ENCODE peak calls at places on chromosomes 1 and 21, in four cellular contexts. J is H1, P is K562, Q is HepG2. H is an unnamed sample.

GRCh38 chr21:39630191-39630591 is 17.5 kb downstream of the B3GALT5 start:
- DNase-seq in Q (no peak), P (no peak), J (no peak), H (peak; percentile 68)

GRCh38 chr1:172627702-172628101 is 31.2 kb upstream of the FASLG start:
- DNase-seq in Q (no peak), P (no peak), J (no peak), H (no peak)

GRCh38 chr21:15034126-15034848 is 30.5 kb downstream of the NRIP1 start:
- DNase-seq in P (no peak), Q (no peak), J (no peak), H (no peak)

GRCh38 chr21:46660505-46660904 is 25.0 kb downstream of the PRMT2 start:
- DNase-seq in Q (no peak), J (no peak), P (no peak), H (no peak)

GRCh38 chr1:204292733-204293132 is 67.0 kb downstream of the PLEKHA6 start:
- DNase-seq in P (no peak), Q (no peak), J (no peak), H (no peak)

GRCh38 chr1:151342021-151342420 is 5.0 kb downstream of the RFX5 start:
- DNase-seq in P (no peak), Q (no peak), J (no peak), H (no peak)

GRCh38 chr1:22975694-22976093 is 3.0 kb upstream of the LACTBL1 start:
- DNase-seq in P (no peak), Q (no peak), J (no peak), H (no peak)

GRCh38 chr1:1310476-1311053 is 2.2 kb downstream of the PUSL1 start:
- DNase-seq in P (no peak), J (no peak), Q (no peak), H (no peak)

GRCh38 chr1:41977329-41977728 is 58.6 kb upstream of the HIVEP3 start:
- DNase-seq in J (no peak), Q (no peak), P (no peak), H (no peak)

GRCh38 chr1:177355575-177355974 is 184.8 kb downstream of the BRINP2 start:
- DNase-seq in J (no peak), P (no peak), Q (peak; percentile 3), H (no peak)

GRCh38 chr21:36325373-36326010 is 5.5 kb downstream of the MORC3 start:
- DNase-seq in Q (peak; percentile 42), J (no peak), P (no peak), H (no peak)

GRCh38 chr1:231724876-231725647 is 98.5 kb downstream of the DISC1 start:
- DNase-seq in Q (peak; percentile 57), J (peak; percentile 51), P (peak; percentile 50), H (peak; percentile 76)

GRCh38 chr1:198528376-198528775 is 12.1 kb downstream of the ATP6V1G3 start:
- DNase-seq in P (no peak), J (no peak), Q (no peak), H (no peak)

DNA sequence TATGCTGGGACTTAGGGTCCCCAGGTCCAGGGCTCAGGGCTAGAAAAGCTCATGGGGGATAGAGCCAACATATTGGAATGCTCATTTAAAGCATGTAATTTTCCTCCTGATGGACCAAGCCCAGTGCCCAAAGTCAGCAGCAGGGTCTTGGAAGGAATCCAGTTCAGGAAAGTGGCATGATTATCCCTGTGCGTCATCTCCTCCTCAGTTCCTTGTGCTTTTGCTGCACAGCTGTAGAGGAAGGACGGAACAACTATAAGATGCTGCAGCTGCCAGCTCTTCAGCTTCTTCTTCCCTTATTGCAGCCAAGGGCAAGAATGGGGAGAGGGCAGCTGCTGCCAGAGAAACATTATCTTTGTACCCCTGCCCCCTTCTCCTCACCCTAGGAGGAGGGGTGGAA is 58.4 kb downstream of the OVGP1 start:
- DNase-seq in P (no peak), J (no peak), Q (no peak), H (no peak)
- TF ChIP-seq CEBPB in P (no peak), J (no peak), Q (no peak), H (no peak)

GRCh38 chr1:28176492-28177470 is at the start of gene PTAFR:
- DNase-seq in P (no peak), Q (no peak), J (no peak), H (no peak)
- TF ChIP-seq FOSL1 in P (no peak), Q (no peak), J (no peak), H (no peak)

DNA sequence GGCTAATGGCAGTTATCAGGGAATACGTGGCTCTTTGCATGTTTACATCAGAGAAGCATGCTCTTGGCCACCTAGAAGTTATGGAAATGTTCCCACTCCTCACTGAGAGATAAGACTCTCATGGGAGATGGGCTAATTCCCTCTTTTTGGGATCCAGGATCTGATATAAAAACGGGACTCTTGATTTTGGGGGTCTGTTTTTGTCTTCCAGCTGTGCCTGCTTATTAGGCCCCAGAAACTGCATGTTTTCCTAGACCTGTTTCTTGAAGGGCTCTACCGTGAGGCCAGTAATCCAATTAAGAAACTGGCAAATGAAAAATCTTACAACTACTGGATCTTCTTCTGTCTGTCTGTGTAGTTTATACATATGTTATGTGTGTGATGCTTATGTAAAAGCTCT is 47.0 kb upstream of the PTCH2 start:
- DNase-seq in P (no peak), J (no peak), Q (no peak), H (no peak)
- TF ChIP-seq CEBPB in P (no peak), J (no peak), Q (no peak), H (no peak)

DNA sequence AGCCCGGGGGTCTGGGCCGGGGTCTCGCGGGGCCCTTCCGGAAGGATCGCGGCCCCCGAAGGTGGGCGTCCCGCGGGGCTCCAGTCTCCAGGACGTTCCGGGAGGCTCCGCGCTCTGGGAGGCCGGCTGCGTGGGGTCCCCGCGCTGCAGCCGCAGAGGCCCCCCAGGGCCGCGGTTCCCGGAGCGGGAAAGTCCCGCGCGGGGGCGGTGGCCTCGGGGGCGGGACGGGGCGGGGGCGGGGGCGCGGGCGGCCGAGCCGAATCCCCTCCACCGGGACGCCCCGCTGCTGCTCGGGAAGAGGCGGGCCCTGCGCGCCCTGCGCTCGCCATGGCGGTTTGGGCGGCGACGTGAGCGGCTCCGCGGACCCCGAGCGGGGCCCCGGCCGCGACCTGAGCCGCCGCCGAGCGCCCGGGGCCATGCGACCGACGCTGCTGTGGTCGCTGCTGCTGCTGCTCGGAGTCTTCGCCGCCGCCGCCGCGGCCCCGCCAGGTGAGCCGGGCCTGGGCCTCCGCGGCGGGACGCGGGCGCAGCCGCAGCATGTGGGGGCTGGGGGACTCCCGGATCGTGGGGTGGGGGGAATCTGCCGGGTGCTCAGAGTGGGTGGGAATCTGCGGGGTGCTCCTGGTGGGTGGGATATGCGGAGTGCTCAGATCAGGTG is at the start of gene IFNGR2:
- DNase-seq in J (no peak), P (peak; percentile 92), Q (no peak), H (no peak)
- TF ChIP-seq FOSL1 in J (no peak), P (no peak), Q (no peak), H (no peak)

GRCh38 chr1:112888630-112889029 is 67.4 kb downstream of the SLC16A1 start:
- DNase-seq in J (no peak), P (no peak), Q (no peak), H (no peak)
- TF ChIP-seq CEBPB in J (no peak), P (no peak), Q (no peak), H (no peak)

DNA sequence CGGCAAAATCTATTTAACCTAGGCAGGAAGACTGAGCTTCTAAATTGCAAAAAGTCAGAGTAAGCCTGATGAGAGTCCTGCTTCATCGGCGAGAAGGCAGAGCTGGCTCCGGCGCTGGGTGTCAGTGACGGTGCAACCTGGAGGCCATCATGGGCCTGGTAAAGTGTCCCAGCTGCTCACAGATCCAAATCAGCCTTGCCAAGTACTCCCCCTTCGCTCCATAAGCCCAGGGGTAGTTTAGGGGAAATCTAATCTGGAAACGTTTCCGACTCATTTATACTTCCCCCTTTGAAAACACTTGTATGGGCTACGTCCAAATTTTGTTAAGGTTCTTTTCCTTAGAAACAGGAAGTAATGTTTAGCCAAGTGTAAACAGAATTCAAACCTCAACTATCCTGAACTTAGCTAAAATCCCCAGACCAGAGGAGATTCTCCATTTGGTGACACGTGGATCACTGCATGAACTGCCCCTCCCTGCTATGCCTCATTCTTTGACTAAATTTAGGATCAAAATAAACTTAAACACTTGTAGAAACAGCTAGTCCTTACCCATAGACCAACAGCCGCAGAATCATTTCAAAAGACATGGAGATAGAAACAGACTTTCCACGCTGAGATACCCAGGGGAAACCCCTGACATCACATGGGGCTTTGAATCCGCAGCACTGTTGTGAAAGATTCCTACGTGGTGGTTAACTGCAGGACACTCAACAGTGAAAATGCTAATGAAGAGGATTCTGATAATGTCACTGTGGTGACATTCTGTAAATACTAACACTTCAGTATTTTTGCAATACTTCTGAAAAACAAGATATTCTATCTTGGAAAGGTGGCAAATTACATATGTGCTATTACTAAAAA is 172.7 kb downstream of the TGFBR3 start:
- DNase-seq in P (no peak), Q (no peak), J (no peak), H (no peak)
- TF ChIP-seq FOSL1 in P (no peak), Q (no peak), J (no peak), H (no peak)

DNA sequence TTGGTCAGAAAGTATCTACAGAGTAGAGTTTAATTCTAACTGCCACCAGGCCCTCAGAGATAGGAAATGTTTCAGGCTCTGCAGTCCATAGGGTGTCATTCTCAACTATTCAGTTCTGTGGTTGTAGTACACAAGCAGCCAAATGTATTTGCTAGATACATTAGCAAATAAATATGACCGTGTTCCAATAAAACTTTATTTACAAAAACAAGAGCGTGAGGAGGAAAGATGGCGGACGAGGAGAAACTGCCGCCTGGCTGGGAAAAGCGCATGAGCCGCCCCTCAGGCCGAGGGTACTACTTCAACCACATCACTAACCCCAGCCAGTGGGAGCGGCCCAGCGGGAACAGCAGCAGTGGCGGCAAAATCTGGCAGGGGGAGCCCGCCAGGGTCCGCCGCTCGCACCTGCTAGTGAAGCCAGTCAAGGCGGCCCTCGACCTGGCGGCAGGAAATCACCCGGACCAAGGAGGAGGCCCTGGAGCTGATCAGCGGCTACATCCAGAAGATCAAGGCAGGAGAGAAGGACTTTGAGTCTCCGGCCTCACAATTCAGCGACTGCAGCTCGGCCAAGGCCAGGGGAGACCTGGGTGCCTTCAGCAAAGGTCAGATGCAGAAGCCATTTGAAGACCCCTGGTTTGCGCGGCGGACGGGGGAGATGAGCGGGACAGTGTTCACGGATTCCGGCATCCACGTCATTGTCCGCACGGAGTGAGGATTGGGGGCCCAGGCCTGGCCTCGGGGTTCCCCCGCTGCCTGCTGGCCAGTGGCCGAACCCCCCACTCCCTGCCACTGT is 286.1 kb downstream of the LRRC40 start:
- DNase-seq in Q (no peak), P (no peak), J (no peak), H (no peak)
- TF ChIP-seq CEBPB in Q (no peak), P (no peak), J (no peak), H (no peak)

DNA sequence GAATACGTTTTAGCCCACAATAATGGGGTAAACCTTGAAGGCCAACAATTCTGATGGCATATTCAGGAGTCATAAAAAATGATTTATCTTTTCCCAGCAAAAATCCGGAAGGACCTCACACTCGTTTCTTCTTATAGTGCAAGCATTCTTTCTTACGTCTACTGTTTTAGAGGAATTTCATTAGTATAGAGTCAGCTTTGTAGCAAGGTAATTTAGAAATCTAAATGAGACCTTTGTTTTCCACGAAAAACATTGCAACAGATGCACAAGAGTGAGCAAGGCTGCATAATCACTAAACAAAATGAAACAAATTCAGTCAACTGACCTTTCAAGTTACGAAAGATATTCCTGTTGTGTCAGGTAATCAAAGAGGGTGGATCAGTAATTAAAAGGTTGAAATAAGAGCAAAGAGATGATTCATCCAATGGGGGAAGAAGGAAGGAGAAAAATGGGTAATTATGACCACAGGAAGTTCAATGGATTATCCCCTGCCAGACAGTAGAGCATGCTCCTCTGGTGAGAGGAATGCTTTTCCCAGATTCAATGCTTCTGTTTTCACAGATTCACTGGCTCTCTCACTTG is 558 bp upstream of the CSDE1 start:
- DNase-seq in P (no peak), J (no peak), Q (peak; percentile 7), H (no peak)
- TF ChIP-seq FOSL1 in P (no peak), J (no peak), Q (no peak), H (no peak)